ENCODE peak calls at places on chromosomes 3 and 15, in seven cellular contexts. H is mesothelial cell of epicardium; U is stomach; B is AG09319; M is cardiac fibroblast; T is activated CD8-positive, alpha-beta T cell treated with anti-CD3 and anti-CD28 coated beads for 36 hours; G is Calu3. D is an unnamed sample.

GRCh38 chr15:29126208-29126536 is 143.4 kb downstream of the NSMCE3 start:
- DNase-seq in H (no peak), U (no peak), B (no peak), M (no peak), T (no peak), G (no peak), D (no peak)

GRCh38 chr3:147007736-147008245 is 398.6 kb downstream of the ZIC4 start:
- DNase-seq in H (no peak), U (no peak), B (no peak), M (peak), T (no peak), G (no peak), D (no peak)

GRCh38 chr3:44584646-44585501 is at the start of gene ZNF660:
- DNase-seq in H (peak), U (peak), B (peak), M (peak), T (peak), G (peak), D (peak)

GRCh38 chr15:66515901-66516322 is 10.8 kb downstream of the ZWILCH start:
- DNase-seq in H (no peak), U (no peak), B (no peak), M (peak), T (no peak), G (no peak), D (peak)

GRCh38 chr3:184618793-184619192 is 57.2 kb downstream of the EPHB3 start:
- DNase-seq in H (no peak), U (no peak), B (no peak), M (no peak), T (no peak), G (no peak), D (no peak)

GRCh38 chr3:40258555-40258954 is 51.0 kb upstream of the EIF1B start:
- DNase-seq in H (no peak), U (no peak), B (peak), M (peak), T (no peak), G (no peak), D (peak)

GRCh38 chr3:195119461-195120198 is 151.3 kb downstream of the XXYLT1 start:
- DNase-seq in H (no peak), U (no peak), B (peak), M (peak), T (no peak), G (no peak), D (peak)

GRCh38 chr3:9468460-9468859 is 71.0 kb downstream of the SETD5 start:
- DNase-seq in H (no peak), U (no peak), B (no peak), M (peak), T (peak), G (no peak), D (no peak)

GRCh38 chr3:16724487-16724886 is 119.3 kb upstream of the DAZL start:
- DNase-seq in H (no peak), U (no peak), B (no peak), M (no peak), T (no peak), G (no peak), D (peak)

GRCh38 chr3:37962906-37963486 is 27.6 kb upstream of the VILL start:
- DNase-seq in H (no peak), U (no peak), B (no peak), M (peak), T (no peak), G (no peak), D (no peak)

GRCh38 chr15:83205725-83206324 is 1.8 kb downstream of the HDGFL3 start:
- DNase-seq in H (no peak), U (no peak), B (no peak), M (peak), T (no peak), G (no peak), D (peak)

GRCh38 chr3:153881201-153881600 is 240.0 kb upstream of the ARHGEF26 start:
- DNase-seq in H (no peak), U (no peak), B (no peak), M (peak), T (no peak), G (no peak), D (no peak)

GRCh38 chr3:27943106-27943505 is 221.0 kb upstream of the EOMES start:
- DNase-seq in H (no peak), U (no peak), B (no peak), M (peak), T (peak), G (peak), D (peak)

GRCh38 chr3:45966969-45967640 is 23.8 kb downstream of the CXCR6 start:
- DNase-seq in H (no peak), U (no peak), B (no peak), M (no peak), T (no peak), G (no peak), D (no peak)

GRCh38 chr3:7734456-7734855 is 767.2 kb upstream of the LMCD1 start:
- DNase-seq in H (no peak), U (no peak), B (no peak), M (peak), T (no peak), G (no peak), D (peak)

GRCh38 chr15:90402230-90402629 is 14.2 kb downstream of the IQGAP1 start:
- DNase-seq in H (no peak), U (no peak), B (peak), M (peak), T (no peak), G (peak), D (peak)

GRCh38 chr3:71541313-71541712 is 42.2 kb downstream of the FOXP1 start:
- DNase-seq in H (no peak), U (no peak), B (no peak), M (no peak), T (no peak), G (no peak), D (peak)

GRCh38 chr3:152909180-152909883 is 74.4 kb downstream of the P2RY1 start:
- DNase-seq in H (no peak), U (no peak), B (peak), M (peak), T (no peak), G (no peak), D (peak)

GRCh38 chr3:177602601-177603136 is 405.4 kb upstream of the TBL1XR1 start:
- DNase-seq in H (no peak), U (no peak), B (no peak), M (peak), T (no peak), G (peak), D (no peak)

GRCh38 chr3:192038726-192039125 is 577.8 kb downstream of the PYDC2 start:
- DNase-seq in H (no peak), U (no peak), B (no peak), M (peak), T (no peak), G (no peak), D (no peak)

GRCh38 chr3:114558271-114558670 is 264.4 kb downstream of the TIGIT start:
- DNase-seq in H (no peak), U (no peak), B (no peak), M (peak), T (no peak), G (no peak), D (peak)

GRCh38 chr15:84752700-84753099 is 4.3 kb downstream of the ZNF592 start:
- DNase-seq in H (no peak), U (no peak), B (no peak), M (peak), T (no peak), G (no peak), D (no peak)

DNA sequence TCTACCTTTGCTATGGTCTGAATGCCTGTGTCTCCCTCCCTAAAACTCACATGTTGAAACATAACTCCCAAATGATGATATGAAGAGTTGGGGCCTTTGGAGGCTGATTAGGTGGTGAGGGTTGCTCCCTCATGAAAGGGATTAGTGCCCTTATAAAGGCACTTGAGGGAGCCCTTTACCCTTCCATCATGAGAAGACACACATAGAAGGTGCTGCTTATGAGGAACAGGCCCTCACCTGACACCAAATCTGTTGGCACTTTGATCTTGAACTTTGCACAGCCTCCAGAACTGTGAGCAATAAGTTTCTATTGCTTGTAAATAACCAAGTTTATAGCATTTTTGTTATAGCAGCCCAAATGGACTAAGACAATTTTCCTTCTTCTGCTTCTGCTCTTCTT is 76.2 kb upstream of the ADAMTS9 start:
- DNase-seq in H (no peak), U (no peak), B (no peak), M (no peak), T (no peak), G (no peak), D (no peak)
- TF ChIP-seq CTCF in H (no peak), U (no peak), B (no peak), M (no peak), T (no peak), G (no peak), D (no peak)

DNA sequence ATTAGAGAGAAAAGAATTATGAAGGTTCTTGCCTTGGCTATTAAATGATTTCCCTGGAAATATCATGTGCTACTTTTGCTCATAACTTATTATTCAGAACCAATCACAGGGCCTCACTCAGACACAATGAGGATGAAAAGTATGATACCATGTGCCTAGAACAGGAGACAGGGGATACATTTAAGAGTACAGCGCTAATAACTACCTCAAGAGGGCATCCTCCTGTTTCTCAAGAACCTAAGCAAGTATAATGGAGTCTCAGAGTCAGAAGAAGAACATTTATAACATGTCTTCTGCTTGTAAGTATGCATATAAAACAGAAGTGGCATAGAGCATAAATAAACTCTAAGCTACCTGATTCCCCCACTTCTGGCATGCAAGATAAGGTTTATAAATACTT is 125.4 kb upstream of the MME start:
- DNase-seq in H (no peak), U (no peak), B (no peak), M (peak), T (no peak), G (no peak), D (peak)
- TF ChIP-seq CTCF in H (no peak), U (no peak), B (peak), M (peak), T (no peak), G (peak), D (peak)

GRCh38 chr15:87716422-87716821 is 540.1 kb downstream of the NTRK3 start:
- DNase-seq in H (no peak), U (no peak), B (no peak), M (no peak), T (no peak), G (no peak), D (no peak)
- TF ChIP-seq CTCF in H (no peak), U (no peak), B (no peak), M (no peak), T (no peak), G (no peak), D (no peak)

GRCh38 chr3:107855710-107856109 is 235.1 kb downstream of the CD47 start:
- DNase-seq in H (no peak), U (no peak), B (no peak), M (peak), T (no peak), G (no peak), D (peak)
- TF ChIP-seq CTCF in H (no peak), U (no peak), B (no peak), M (peak), T (no peak), G (no peak), D (peak)

GRCh38 chr15:44286814-44287555 is 1.5 kb upstream of the GOLM2 start:
- DNase-seq in H (no peak), U (no peak), B (no peak), M (peak), T (no peak), G (no peak), D (no peak)
- TF ChIP-seq CTCF in H (peak), U (no peak), B (no peak), M (peak), T (no peak), G (no peak), D (peak)

DNA sequence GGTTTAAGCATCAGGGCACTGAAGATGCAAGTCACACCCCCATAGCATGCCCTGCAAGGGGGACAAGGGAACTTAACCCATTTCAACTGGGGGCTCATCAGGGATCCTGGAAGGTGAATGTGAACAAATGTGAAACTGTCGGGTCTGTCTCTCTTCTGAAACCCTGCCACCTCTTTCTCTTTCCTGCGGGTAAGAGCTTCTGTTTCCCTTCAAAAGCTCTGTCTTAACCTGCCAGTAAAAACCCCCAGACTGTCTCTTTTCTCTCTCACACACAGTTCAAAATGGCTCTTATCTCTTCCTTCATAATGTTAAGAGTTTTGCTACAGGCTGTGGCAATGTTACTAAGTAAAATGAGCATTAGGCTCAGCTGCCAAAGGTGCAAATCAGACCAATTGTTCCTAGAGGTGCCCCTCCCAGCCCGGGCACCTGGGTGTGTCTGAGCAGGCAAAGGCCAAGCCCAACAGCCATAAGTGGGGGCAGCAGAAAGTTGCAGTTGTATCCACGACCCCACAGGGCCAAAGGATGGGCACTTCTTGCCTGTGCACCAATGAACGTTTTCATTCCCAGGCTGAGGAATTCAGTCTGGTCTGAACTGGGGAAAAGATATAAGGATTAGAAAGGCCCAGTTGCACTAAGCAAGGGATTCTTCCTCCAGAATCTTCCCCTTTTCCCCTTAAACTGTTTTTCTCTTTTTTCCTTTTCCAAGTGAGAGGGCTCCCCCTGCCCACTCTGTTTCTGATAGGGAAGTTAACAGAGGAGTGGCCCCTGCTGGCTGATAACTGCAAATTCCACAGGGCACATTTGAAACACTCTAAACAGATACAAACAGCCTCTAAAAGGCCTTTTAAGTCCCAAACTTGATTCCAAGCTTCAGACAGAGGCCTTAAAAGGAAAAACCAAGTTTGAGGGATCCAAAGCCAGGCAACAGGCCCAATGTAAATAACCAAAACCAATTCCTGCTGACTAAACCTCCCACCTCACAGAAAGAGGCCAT is 113.8 kb upstream of the EPHA6 start:
- DNase-seq in H (no peak), U (no peak), B (no peak), M (no peak), T (no peak), G (no peak), D (no peak)
- TF ChIP-seq CTCF in H (no peak), U (no peak), B (no peak), M (no peak), T (no peak), G (no peak), D (no peak)

GRCh38 chr3:24936574-24936973 is 441.9 kb upstream of the THRB start:
- DNase-seq in H (no peak), U (no peak), B (no peak), M (no peak), T (no peak), G (no peak), D (no peak)

GRCh38 chr3:24929521-24929920 is 434.9 kb upstream of the THRB start:
- DNase-seq in H (no peak), U (no peak), B (no peak), M (no peak), T (no peak), G (no peak), D (no peak)

GRCh38 chr3:24933401-24933800 is 438.8 kb upstream of the THRB start:
- DNase-seq in H (no peak), U (no peak), B (no peak), M (no peak), T (no peak), G (no peak), D (no peak)
- TF ChIP-seq CTCF in H (no peak), U (no peak), B (no peak), M (no peak), T (no peak), G (no peak), D (no peak)

GRCh38 chr3:117400303-117400702 is 690.7 kb downstream of the TUSC7 start:
- DNase-seq in H (no peak), U (no peak), B (no peak), M (no peak), T (no peak), G (no peak), D (no peak)
- TF ChIP-seq CTCF in H (no peak), U (no peak), B (no peak), M (no peak), T (no peak), G (no peak), D (no peak)